ENCODE peak calls at places on chromosomes 3 and 15, in five cellular contexts. K is NCI-H1417 treated with DMSO at 0.1 percent for 48 hours; S is iris pigment epithelial cell; N is GM12891; E is stimulated activated CD4-positive, alpha-beta T cell treated with anti-CD3 and anti-CD28 coated beads, Interleukin-1b, Interleukin-23, amount 100 ng/mL, for 24 hours. M is an unnamed sample.

GRCh38 chr15:59689626-59690236 is 611 bp upstream of the BNIP2 start:
- DNase-seq in N (no peak), E (no peak), S (peak), K (peak), M (peak)

GRCh38 chr3:198062068-198062465 is 102.0 kb downstream of the LMLN start:
- DNase-seq in E (no peak), S (no peak), N (no peak), K (no peak), M (no peak)

GRCh38 chr15:98754283-98755022 is 106.1 kb downstream of the IGF1R start:
- DNase-seq in K (no peak), N (no peak), E (no peak), S (peak), M (no peak)

GRCh38 chr3:47715928-47716327 is 65.8 kb downstream of the SMARCC1 start:
- DNase-seq in K (no peak), N (no peak), E (no peak), S (peak), M (no peak)

GRCh38 chr15:71115567-71116351 is 488 bp downstream of the THSD4 start:
- DNase-seq in E (no peak), K (no peak), N (peak), S (peak), M (no peak)

GRCh38 chr3:112979244-112979832 is 4.4 kb upstream of the CD200R1 start:
- DNase-seq in S (peak), N (no peak), E (peak), K (no peak), M (no peak)

GRCh38 chr3:54836876-54837275 is 91.0 kb downstream of the LRTM1 start:
- DNase-seq in K (no peak), N (no peak), E (no peak), S (no peak), M (no peak)

GRCh38 chr15:68372291-68372811 is 59.6 kb downstream of the ITGA11 start:
- DNase-seq in E (no peak), K (no peak), S (peak), N (no peak), M (no peak)

GRCh38 chr3:128313936-128314335 is 152.8 kb downstream of the DNAJB8 start:
- DNase-seq in E (no peak), K (no peak), S (no peak), N (no peak), M (no peak)

GRCh38 chr3:186025161-186025560 is 83.7 kb downstream of the ETV5 start:
- DNase-seq in K (no peak), S (peak), E (no peak), N (no peak), M (no peak)

GRCh38 chr3:66297917-66298316 is 77.1 kb downstream of the SLC25A26 start:
- DNase-seq in S (peak), N (no peak), K (no peak), E (no peak), M (no peak)